ENCODE peak calls at places on chromosomes 11 and 22, in seven cellular contexts. A is transverse colon, O is astrocyte of the spinal cord, X is AG04449, U is choroid plexus epithelial cell, Y is thoracic aorta, Z is A549. M is an unnamed sample.

GRCh38 chr11:73288873-73289707 is 17.0 kb downstream of the P2RY6 start:
- DNase-seq in A (peak), O (peak), X (no peak), U (peak), Y (no peak), Z (peak), M (no peak)

GRCh38 chr11:132142554-132142953 is 772.1 kb downstream of the NTM start:
- DNase-seq in A (no peak), O (no peak), X (no peak), U (no peak), Y (no peak), Z (no peak), M (no peak)

GRCh38 chr11:43541993-43542392 is 138.5 kb upstream of the HSD17B12 start:
- DNase-seq in A (no peak), O (no peak), X (no peak), U (no peak), Y (no peak), Z (no peak), M (no peak)

GRCh38 chr11:86108890-86109638 is 40.2 kb upstream of the PICALM start:
- DNase-seq in A (no peak), O (no peak), X (no peak), U (no peak), Y (no peak), Z (no peak), M (no peak)

GRCh38 chr11:111302298-111302697 is 4.0 kb downstream of the POU2AF3 start:
- DNase-seq in A (peak), O (no peak), X (no peak), U (no peak), Y (no peak), Z (no peak), M (no peak)

GRCh38 chr11:13429836-13430235 is 33.2 kb downstream of the BTBD10 start:
- DNase-seq in A (no peak), O (no peak), X (no peak), U (no peak), Y (no peak), Z (no peak), M (no peak)

GRCh38 chr11:12802418-12803085 is 128.3 kb downstream of the TEAD1 start:
- DNase-seq in A (peak), O (peak), X (no peak), U (peak), Y (no peak), Z (peak), M (no peak)

GRCh38 chr22:37456351-37456750 is 29.1 kb upstream of the ELFN2 start:
- DNase-seq in A (no peak), O (no peak), X (no peak), U (no peak), Y (no peak), Z (no peak), M (no peak)

GRCh38 chr11:132632641-132633124 is 899.6 kb downstream of the OPCML start:
- DNase-seq in A (no peak), O (peak), X (peak), U (peak), Y (no peak), Z (no peak), M (peak)

GRCh38 chr11:69374110-69374981 is 80.4 kb downstream of the MYEOV start:
- DNase-seq in A (peak), O (no peak), X (no peak), U (no peak), Y (no peak), Z (no peak), M (no peak)

GRCh38 chr11:93116641-93117577 is 80.9 kb downstream of the SLC36A4 start:
- DNase-seq in A (peak), O (no peak), X (no peak), U (no peak), Y (no peak), Z (no peak), M (no peak)

GRCh38 chr11:65399249-65399648 is 12.8 kb downstream of the FRMD8 start:
- DNase-seq in A (no peak), O (no peak), X (no peak), U (no peak), Y (no peak), Z (no peak), M (no peak)

GRCh38 chr22:20424937-20425587 is 12.6 kb downstream of the SCARF2 start:
- DNase-seq in A (no peak), O (peak), X (no peak), U (no peak), Y (no peak), Z (no peak), M (no peak)

GRCh38 chr11:12842933-12843636 is 166.0 kb upstream of the RASSF10 start:
- DNase-seq in A (no peak), O (peak), X (no peak), U (no peak), Y (no peak), Z (no peak), M (no peak)

GRCh38 chr22:19998991-19999820 is 17.4 kb downstream of the ARVCF start:
- DNase-seq in A (no peak), O (no peak), X (no peak), U (no peak), Y (no peak), Z (no peak), M (no peak)

GRCh38 chr11:57406337-57406904 is 16.0 kb upstream of the PRG2 start:
- DNase-seq in A (no peak), O (peak), X (no peak), U (no peak), Y (no peak), Z (no peak), M (no peak)

GRCh38 chr22:38295339-38295738 is 21.9 kb downstream of the CSNK1E start:
- DNase-seq in A (no peak), O (no peak), X (no peak), U (no peak), Y (no peak), Z (no peak), M (no peak)

GRCh38 chr11:2815762-2816496 is 69.6 kb downstream of the CDKN1C start:
- DNase-seq in A (no peak), O (no peak), X (no peak), U (no peak), Y (no peak), Z (no peak), M (no peak)

GRCh38 chr11:17571431-17572358 is 24.6 kb downstream of the OTOG start:
- DNase-seq in A (no peak), O (no peak), X (no peak), U (no peak), Y (no peak), Z (no peak), M (no peak)

GRCh38 chr22:38788016-38788415 is 5.9 kb downstream of the DNAL4 start:
- DNase-seq in A (no peak), O (peak), X (no peak), U (peak), Y (no peak), Z (no peak), M (no peak)

GRCh38 chr22:28139993-28140392 is 220.9 kb upstream of the PITPNB start:
- DNase-seq in A (no peak), O (peak), X (peak), U (peak), Y (no peak), Z (no peak), M (peak)

GRCh38 chr11:69637956-69638871 is 2.7 kb upstream of the CCND1 start:
- DNase-seq in A (peak), O (peak), X (no peak), U (peak), Y (no peak), Z (peak), M (peak)

GRCh38 chr11:76795285-76795935 is 12.3 kb downstream of the TSKU start:
- DNase-seq in A (no peak), O (no peak), X (no peak), U (no peak), Y (no peak), Z (no peak), M (no peak)

GRCh38 chr22:48765595-48765994 is 1062.1 kb downstream of the BRD1 start:
- DNase-seq in A (no peak), O (no peak), X (no peak), U (no peak), Y (no peak), Z (no peak), M (no peak)

GRCh38 chr22:17939011-17939410 is 85.3 kb downstream of the MICAL3 start:
- DNase-seq in A (no peak), O (no peak), X (no peak), U (no peak), Y (no peak), Z (no peak), M (no peak)

GRCh38 chr22:39380331-39380730 is 19.2 kb upstream of the TAB1 start:
- DNase-seq in A (no peak), O (no peak), X (no peak), U (no peak), Y (no peak), Z (no peak), M (no peak)

GRCh38 chr11:64746486-64746885 is 2.5 kb upstream of the RASGRP2 start:
- DNase-seq in A (no peak), O (no peak), X (no peak), U (no peak), Y (no peak), Z (no peak), M (no peak)

GRCh38 chr11:57460017-57460755 is at the start of gene RTN4RL2:
- DNase-seq in A (no peak), O (peak), X (no peak), U (peak), Y (no peak), Z (peak), M (no peak)

GRCh38 chr22:47776329-47776728 is 1013.9 kb downstream of the TBC1D22A start:
- DNase-seq in A (no peak), O (no peak), X (no peak), U (no peak), Y (no peak), Z (no peak), M (no peak)

GRCh38 chr11:1992111-1992510 is 5.5 kb downstream of the H19 start:
- DNase-seq in A (no peak), O (no peak), X (no peak), U (no peak), Y (no peak), Z (no peak), M (no peak)

GRCh38 chr22:20130739-20131592 is 638 bp upstream of the ZDHHC8 start:
- DNase-seq in A (peak), O (peak), X (no peak), U (peak), Y (peak), Z (no peak), M (no peak)

GRCh38 chr11:34633640-34633989 is 12.7 kb downstream of the EHF start:
- DNase-seq in A (no peak), O (no peak), X (no peak), U (no peak), Y (no peak), Z (no peak), M (no peak)

GRCh38 chr11:65321828-65322495 is 7.3 kb downstream of the CDC42EP2 start:
- DNase-seq in A (no peak), O (no peak), X (no peak), U (no peak), Y (no peak), Z (no peak), M (no peak)

GRCh38 chr22:20853236-20853660 is 5.4 kb downstream of the PI4KA start:
- DNase-seq in A (no peak), O (no peak), X (no peak), U (no peak), Y (no peak), Z (no peak), M (no peak)

GRCh38 chr11:84819128-84819527 is 808.0 kb downstream of the DLG2 start:
- DNase-seq in A (no peak), O (peak), X (no peak), U (peak), Y (no peak), Z (no peak), M (no peak)

GRCh38 chr22:24027389-24027980 is 16.4 kb downstream of the CABIN1 start:
- DNase-seq in A (no peak), O (no peak), X (no peak), U (no peak), Y (no peak), Z (no peak), M (no peak)

DNA sequence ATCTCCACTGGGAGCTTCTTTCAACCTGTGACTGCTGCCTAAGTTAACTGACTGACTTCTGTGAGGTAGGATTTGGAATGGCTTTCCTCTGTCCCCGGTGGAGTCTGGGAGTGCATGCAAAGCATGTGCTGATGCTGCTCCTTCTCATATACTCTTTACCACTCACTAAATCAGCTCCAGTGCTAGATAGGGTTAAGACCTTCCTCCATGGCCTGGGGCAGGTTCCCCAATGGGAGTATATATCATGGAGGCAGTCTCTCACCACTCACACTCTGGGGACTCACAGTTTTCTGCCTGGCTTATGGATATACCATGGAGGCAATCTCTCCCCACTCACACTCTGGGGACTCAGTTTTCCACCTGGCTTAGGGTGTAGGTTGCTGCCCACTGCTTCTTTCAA is 10.1 kb upstream of the FANCF start:
- DNase-seq in A (no peak), O (no peak), X (no peak), U (no peak), Y (no peak), Z (no peak), M (no peak)
- H3K4me3 ChIP-seq in A (no peak), O (no peak), X (no peak), U (no peak), Y (no peak), Z (no peak), M (no peak)

GRCh38 chr11:28142724-28143123 is 34.5 kb downstream of the METTL15 start:
- DNase-seq in A (no peak), O (no peak), X (no peak), U (no peak), Y (no peak), Z (no peak), M (no peak)

GRCh38 chr11:28140689-28141455 is 32.7 kb downstream of the METTL15 start:
- DNase-seq in A (no peak), O (no peak), X (no peak), U (no peak), Y (no peak), Z (no peak), M (no peak)

GRCh38 chr11:28144808-28145207 is 36.6 kb downstream of the METTL15 start:
- DNase-seq in A (no peak), O (peak), X (no peak), U (peak), Y (no peak), Z (no peak), M (peak)

DNA sequence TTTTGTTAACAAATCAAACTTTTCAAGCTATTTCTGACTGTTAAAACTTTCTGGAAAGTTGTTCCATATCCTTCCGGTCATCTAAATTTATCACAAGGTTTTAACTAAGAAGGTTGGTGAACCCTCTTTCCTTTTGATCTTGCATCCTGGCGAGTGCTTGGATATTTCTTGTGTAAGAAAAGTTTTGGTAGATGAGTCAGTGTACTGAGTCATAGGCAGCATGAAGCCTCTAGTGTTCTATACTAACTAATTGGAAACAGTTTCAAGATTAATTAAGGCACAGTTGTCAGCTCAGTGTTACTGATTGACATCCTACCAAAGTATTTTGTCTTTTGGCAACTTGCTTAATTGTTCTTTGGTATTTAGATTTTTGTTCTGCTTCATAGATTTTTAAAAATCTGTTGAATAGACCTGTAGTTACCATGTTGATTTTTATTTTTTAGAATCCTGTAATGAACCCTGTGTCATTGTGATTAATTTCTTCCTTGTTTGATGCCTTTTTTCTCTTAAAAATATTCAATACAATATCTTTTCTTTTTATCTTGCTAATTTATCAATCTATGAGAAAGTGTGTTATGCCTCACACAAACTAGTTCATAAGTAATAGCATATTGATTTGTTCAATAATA is 38.0 kb downstream of the METTL15 start:
- DNase-seq in A (no peak), O (peak), X (peak), U (peak), Y (no peak), Z (peak), M (peak)
- H3K4me3 ChIP-seq in A (no peak), O (no peak), X (no peak), U (no peak), Y (no peak), Z (no peak), M (no peak)

DNA sequence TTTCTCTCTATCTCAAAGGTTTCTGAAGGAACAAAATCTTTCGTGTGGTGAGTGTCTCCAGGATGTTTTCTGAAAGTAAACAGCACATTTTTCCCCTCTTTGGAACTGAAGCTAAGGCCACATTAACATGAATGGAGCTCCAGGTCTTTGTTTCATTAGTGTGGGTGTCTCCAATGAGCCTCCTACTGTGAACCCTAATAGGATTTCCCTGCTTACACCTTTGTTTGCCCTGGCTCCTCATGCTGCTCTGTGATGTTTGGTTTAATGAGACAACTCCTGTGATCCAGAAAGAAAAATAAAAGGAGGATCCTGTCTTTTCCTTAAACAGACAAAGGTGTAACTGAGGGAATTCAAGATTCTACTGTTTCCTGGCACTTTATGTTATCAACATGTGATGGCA is 76.9 kb upstream of the SLC6A5 start:
- DNase-seq in A (no peak), O (no peak), X (no peak), U (no peak), Y (no peak), Z (no peak), M (no peak)
- H3K4me3 ChIP-seq in A (no peak), O (no peak), X (no peak), U (no peak), Y (no peak), Z (no peak), M (no peak)

GRCh38 chr11:61834278-61835004 is 6.3 kb downstream of the FADS2 start:
- DNase-seq in A (no peak), O (peak), X (no peak), U (peak), Y (no peak), Z (no peak), M (peak)
- H3K4me3 ChIP-seq in A (no peak), O (no peak), X (no peak), U (no peak), Y (peak), Z (no peak), M (no peak)

DNA sequence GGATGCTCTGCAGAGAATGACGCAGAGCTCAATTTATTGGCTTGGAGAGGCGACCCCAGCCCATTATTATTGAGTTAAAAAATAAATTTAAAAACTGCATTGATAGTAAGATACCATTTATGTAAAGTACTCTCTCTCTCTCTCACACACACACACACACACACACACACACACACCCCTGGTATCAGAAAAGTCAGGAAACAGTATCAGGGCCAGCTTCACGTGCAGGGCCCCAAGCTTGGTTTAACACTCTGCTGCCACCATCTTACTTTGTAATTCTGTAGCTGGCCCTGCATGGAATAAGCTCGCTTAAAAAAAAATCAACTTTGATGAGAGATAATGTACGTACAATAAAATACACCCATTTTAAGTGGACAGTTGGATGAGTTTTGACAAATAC is 59.8 kb upstream of the CD5 start:
- DNase-seq in A (no peak), O (no peak), X (no peak), U (no peak), Y (no peak), Z (no peak), M (no peak)
- H3K4me3 ChIP-seq in A (no peak), O (no peak), X (no peak), U (no peak), Y (no peak), Z (no peak), M (no peak)

GRCh38 chr22:50505776-50506610 is 1.5 kb downstream of the LMF2 start:
- DNase-seq in A (no peak), O (no peak), X (no peak), U (no peak), Y (no peak), Z (no peak), M (no peak)
- H3K4me3 ChIP-seq in A (no peak), O (peak), X (peak), U (peak), Y (peak), Z (no peak), M (peak)

DNA sequence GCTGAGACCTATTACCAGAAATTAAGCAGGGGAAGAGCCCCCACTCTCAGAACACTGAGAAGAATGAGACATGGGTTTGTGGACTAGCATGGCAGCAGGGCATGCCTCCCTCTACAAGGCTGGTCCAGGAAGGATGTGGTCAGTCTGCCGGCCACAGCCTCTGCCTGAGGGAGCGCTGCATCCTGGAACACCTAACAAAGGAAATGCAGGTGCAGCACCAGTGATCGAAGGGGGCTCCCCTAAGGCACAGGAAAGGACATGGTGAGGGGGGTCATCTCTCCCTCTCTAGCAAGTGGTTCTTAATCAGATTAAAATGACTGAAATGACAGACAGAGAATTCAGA is 40.6 kb upstream of the ARL14EP start:
- DNase-seq in A (peak), O (no peak), X (no peak), U (no peak), Y (no peak), Z (no peak), M (no peak)
- H3K4me3 ChIP-seq in A (no peak), O (no peak), X (no peak), U (no peak), Y (no peak), Z (no peak), M (no peak)

GRCh38 chr11:67407700-67408163 is 3.8 kb downstream of the TBC1D10C start:
- DNase-seq in A (no peak), O (no peak), X (no peak), U (no peak), Y (no peak), Z (no peak), M (no peak)
- H3K4me3 ChIP-seq in A (no peak), O (no peak), X (no peak), U (no peak), Y (no peak), Z (no peak), M (no peak)

M was measured in skeletal muscle cell.